ENCODE peak calls at places on chromosomes 7 and 10, in five cellular contexts. One of them, this sample, is unnamed.

GRCh38 chr10:31520982-31521381 is 202.0 kb downstream of the ZEB1 start:
- DNase-seq in endothelial cell: no peak
- DNase-seq in hepatocyte: no peak
- DNase-seq in HFF-Myc: no peak
- DNase-seq in pancreas: no peak
- DNase-seq in this sample: no peak

GRCh38 chr7:18858232-18858631 is 259.2 kb downstream of the TWIST1 start:
- DNase-seq in hepatocyte: no peak
- DNase-seq in endothelial cell: no peak
- DNase-seq in pancreas: no peak
- DNase-seq in HFF-Myc: no peak
- DNase-seq in this sample: no peak

GRCh38 chr10:129646921-129647320 is 179.9 kb downstream of the MGMT start:
- DNase-seq in endothelial cell: no peak
- DNase-seq in hepatocyte: no peak
- DNase-seq in HFF-Myc: no peak
- DNase-seq in pancreas: no peak
- DNase-seq in this sample: no peak

GRCh38 chr7:16062269-16062668 is 359.1 kb downstream of the CRPPA start:
- DNase-seq in hepatocyte: no peak
- DNase-seq in HFF-Myc: peak
- DNase-seq in endothelial cell: no peak
- DNase-seq in pancreas: no peak
- DNase-seq in this sample: peak

GRCh38 chr7:135188298-135188984 is 17.9 kb upstream of the CYREN start:
- DNase-seq in hepatocyte: no peak
- DNase-seq in pancreas: peak
- DNase-seq in endothelial cell: no peak
- DNase-seq in HFF-Myc: no peak
- DNase-seq in this sample: no peak

GRCh38 chr10:1119027-1119426 is 62.8 kb downstream of the WDR37 start:
- DNase-seq in hepatocyte: no peak
- DNase-seq in HFF-Myc: no peak
- DNase-seq in endothelial cell: no peak
- DNase-seq in pancreas: no peak
- DNase-seq in this sample: no peak

GRCh38 chr7:47570649-47571050 is 11.3 kb downstream of the TNS3 start:
- DNase-seq in pancreas: no peak
- DNase-seq in hepatocyte: no peak
- DNase-seq in endothelial cell: no peak
- DNase-seq in HFF-Myc: no peak
- DNase-seq in this sample: no peak

GRCh38 chr7:139034855-139035587 is 821 bp downstream of the ZC3HAV1L start:
- DNase-seq in HFF-Myc: no peak
- DNase-seq in hepatocyte: peak
- DNase-seq in pancreas: no peak
- DNase-seq in endothelial cell: no peak
- DNase-seq in this sample: peak

GRCh38 chr10:120011359-120012132 is 119.0 kb downstream of the SEC23IP start:
- DNase-seq in pancreas: peak
- DNase-seq in hepatocyte: no peak
- DNase-seq in HFF-Myc: no peak
- DNase-seq in endothelial cell: no peak
- DNase-seq in this sample: no peak

GRCh38 chr7:44257618-44258422 is 57.0 kb downstream of the YKT6 start:
- DNase-seq in HFF-Myc: peak
- DNase-seq in endothelial cell: peak
- DNase-seq in pancreas: no peak
- DNase-seq in hepatocyte: peak
- DNase-seq in this sample: peak

GRCh38 chr7:136105191-136105590 is 128.0 kb upstream of the MTPN start:
- DNase-seq in endothelial cell: no peak
- DNase-seq in pancreas: no peak
- DNase-seq in HFF-Myc: no peak
- DNase-seq in hepatocyte: no peak
- DNase-seq in this sample: no peak

GRCh38 chr7:149013876-149014275 is 14.4 kb downstream of the PDIA4 start:
- DNase-seq in hepatocyte: no peak
- DNase-seq in pancreas: no peak
- DNase-seq in endothelial cell: no peak
- DNase-seq in HFF-Myc: no peak
- DNase-seq in this sample: no peak

GRCh38 chr10:127892743-127893142 is at the start of gene CLRN3:
- DNase-seq in HFF-Myc: no peak
- DNase-seq in hepatocyte: peak
- DNase-seq in endothelial cell: no peak
- DNase-seq in pancreas: no peak
- DNase-seq in this sample: no peak

GRCh38 chr10:3803884-3804741 is 19.1 kb upstream of the KLF6 start:
- DNase-seq in pancreas: no peak
- DNase-seq in hepatocyte: no peak
- DNase-seq in HFF-Myc: no peak
- DNase-seq in endothelial cell: no peak
- DNase-seq in this sample: no peak

GRCh38 chr10:111546216-111546615 is 469.4 kb downstream of the ADRA2A start:
- DNase-seq in endothelial cell: no peak
- DNase-seq in hepatocyte: no peak
- DNase-seq in HFF-Myc: no peak
- DNase-seq in pancreas: no peak
- DNase-seq in this sample: no peak

GRCh38 chr10:12984165-12984747 is 17.3 kb downstream of the CCDC3 start:
- DNase-seq in hepatocyte: no peak
- DNase-seq in HFF-Myc: no peak
- DNase-seq in endothelial cell: no peak
- DNase-seq in pancreas: no peak
- DNase-seq in this sample: peak

GRCh38 chr10:12981570-12981969 is 19.9 kb downstream of the CCDC3 start:
- DNase-seq in HFF-Myc: peak
- DNase-seq in pancreas: no peak
- DNase-seq in endothelial cell: no peak
- DNase-seq in hepatocyte: no peak
- DNase-seq in this sample: peak

GRCh38 chr10:12980713-12981306 is 20.7 kb downstream of the CCDC3 start:
- DNase-seq in endothelial cell: no peak
- DNase-seq in hepatocyte: no peak
- DNase-seq in HFF-Myc: no peak
- DNase-seq in pancreas: no peak
- DNase-seq in this sample: no peak

GRCh38 chr10:12980080-12980656 is 21.3 kb downstream of the CCDC3 start:
- DNase-seq in hepatocyte: no peak
- DNase-seq in endothelial cell: no peak
- DNase-seq in pancreas: no peak
- DNase-seq in HFF-Myc: no peak
- DNase-seq in this sample: no peak

DNA sequence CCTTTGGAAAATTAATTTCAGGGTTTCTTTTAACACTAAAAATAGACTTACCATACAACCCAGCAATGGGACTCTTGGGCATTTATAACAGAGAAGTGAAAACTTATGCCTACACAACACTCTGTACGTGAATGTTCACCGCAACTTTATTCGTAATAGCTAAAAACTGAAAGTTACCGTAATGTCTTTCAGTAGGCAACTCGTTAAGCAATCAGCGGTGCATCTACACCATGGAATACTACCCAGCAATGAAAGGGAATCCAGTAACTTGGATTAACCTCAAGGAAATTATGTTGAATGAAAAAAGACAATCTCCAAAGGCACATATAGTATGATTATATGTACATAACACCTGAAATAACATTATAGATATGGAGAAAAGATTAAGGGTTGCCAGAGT is 16.2 kb downstream of the CCDC3 start:
- DNase-seq in pancreas: no peak
- DNase-seq in HFF-Myc: no peak
- DNase-seq in endothelial cell: no peak
- DNase-seq in hepatocyte: no peak
- DNase-seq in this sample: no peak
- TF ChIP-seq CTCF in pancreas: no peak
- TF ChIP-seq CTCF in HFF-Myc: no peak
- TF ChIP-seq CTCF in endothelial cell: no peak
- TF ChIP-seq CTCF in hepatocyte: no peak
- TF ChIP-seq CTCF in this sample: no peak

GRCh38 chr7:105013818-105014724 is at the start of gene KMT2E:
- DNase-seq in HFF-Myc: peak
- DNase-seq in endothelial cell: peak
- DNase-seq in pancreas: peak
- DNase-seq in hepatocyte: peak
- DNase-seq in this sample: peak
- TF ChIP-seq CTCF in HFF-Myc: no peak
- TF ChIP-seq CTCF in endothelial cell: no peak
- TF ChIP-seq CTCF in pancreas: no peak
- TF ChIP-seq CTCF in hepatocyte: no peak
- TF ChIP-seq CTCF in this sample: no peak

GRCh38 chr10:71621263-71621751 is 98.3 kb downstream of the C10orf105 start:
- DNase-seq in endothelial cell: no peak
- DNase-seq in pancreas: no peak
- DNase-seq in hepatocyte: no peak
- DNase-seq in HFF-Myc: no peak
- DNase-seq in this sample: no peak

GRCh38 chr10:71623986-71624291 is 95.6 kb downstream of the C10orf105 start:
- DNase-seq in endothelial cell: no peak
- DNase-seq in pancreas: no peak
- DNase-seq in HFF-Myc: no peak
- DNase-seq in hepatocyte: no peak
- DNase-seq in this sample: no peak

GRCh38 chr10:71621783-71622526 is 97.6 kb downstream of the C10orf105 start:
- DNase-seq in endothelial cell: no peak
- DNase-seq in HFF-Myc: no peak
- DNase-seq in pancreas: no peak
- DNase-seq in hepatocyte: peak
- DNase-seq in this sample: peak

GRCh38 chr10:71622656-71623055 is 96.9 kb downstream of the C10orf105 start:
- DNase-seq in HFF-Myc: no peak
- DNase-seq in endothelial cell: no peak
- DNase-seq in hepatocyte: no peak
- DNase-seq in pancreas: no peak
- DNase-seq in this sample: no peak

DNA sequence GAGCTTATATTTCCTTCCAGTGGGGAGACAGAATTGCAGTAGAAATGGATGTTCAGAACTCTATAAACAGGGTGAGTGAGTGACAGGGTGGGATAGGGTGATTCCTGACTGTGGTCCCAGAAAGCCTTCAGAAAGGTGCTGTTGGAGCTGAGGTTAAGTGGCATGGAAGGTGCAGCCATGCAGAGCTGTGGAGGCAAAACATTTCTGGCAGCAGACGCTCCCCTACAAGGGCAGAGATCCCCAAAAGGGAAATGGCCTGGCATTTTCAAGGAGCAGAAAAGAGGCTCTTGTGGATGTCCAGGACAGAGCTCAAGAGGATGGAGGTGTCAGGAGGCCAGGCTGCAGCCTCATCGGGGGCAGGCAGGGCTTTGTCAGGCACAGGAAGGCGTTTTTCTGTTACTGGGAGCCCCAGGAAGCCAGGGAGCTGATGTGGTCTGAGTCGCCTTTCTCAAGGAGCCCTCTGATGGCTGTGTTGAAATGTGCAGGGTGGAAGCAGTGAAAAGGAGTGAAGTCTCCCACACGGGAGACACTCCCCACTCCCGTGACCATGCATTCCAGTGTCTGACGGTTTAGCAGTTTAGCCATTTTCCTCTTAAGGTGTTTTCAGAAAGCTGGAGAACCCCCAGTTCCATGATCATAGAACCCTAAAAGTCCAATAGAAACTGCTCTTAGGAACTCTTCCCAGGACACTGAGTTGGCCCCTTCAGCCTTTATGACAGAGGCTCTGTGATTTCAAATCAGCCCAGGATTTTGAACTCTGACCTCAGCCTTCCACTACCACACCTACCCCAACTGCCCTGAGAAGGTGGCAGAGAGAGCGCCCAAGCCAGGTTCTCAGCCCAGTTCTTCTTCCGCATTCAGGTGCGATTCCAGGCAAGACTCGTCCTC is 96.2 kb downstream of the C10orf105 start:
- DNase-seq in pancreas: no peak
- DNase-seq in HFF-Myc: no peak
- DNase-seq in endothelial cell: peak
- DNase-seq in hepatocyte: peak
- DNase-seq in this sample: peak
- TF ChIP-seq CTCF in pancreas: no peak
- TF ChIP-seq CTCF in HFF-Myc: peak
- TF ChIP-seq CTCF in endothelial cell: no peak
- TF ChIP-seq CTCF in hepatocyte: peak
- TF ChIP-seq CTCF in this sample: peak

GRCh38 chr7:151677581-151678226 is 158.0 kb upstream of the RHEB start:
- DNase-seq in hepatocyte: no peak
- DNase-seq in endothelial cell: no peak
- DNase-seq in pancreas: peak
- DNase-seq in HFF-Myc: no peak
- DNase-seq in this sample: no peak

GRCh38 chr7:151679868-151680534 is 160.3 kb upstream of the RHEB start:
- DNase-seq in pancreas: no peak
- DNase-seq in HFF-Myc: no peak
- DNase-seq in endothelial cell: no peak
- DNase-seq in hepatocyte: no peak
- DNase-seq in this sample: no peak

GRCh38 chr7:151680810-151681209 is 161.1 kb upstream of the RHEB start:
- DNase-seq in HFF-Myc: no peak
- DNase-seq in pancreas: peak
- DNase-seq in endothelial cell: no peak
- DNase-seq in hepatocyte: no peak
- DNase-seq in this sample: no peak

GRCh38 chr7:151678227-151678604 is 158.5 kb upstream of the RHEB start:
- DNase-seq in endothelial cell: no peak
- DNase-seq in hepatocyte: no peak
- DNase-seq in HFF-Myc: no peak
- DNase-seq in pancreas: peak
- DNase-seq in this sample: no peak

DNA sequence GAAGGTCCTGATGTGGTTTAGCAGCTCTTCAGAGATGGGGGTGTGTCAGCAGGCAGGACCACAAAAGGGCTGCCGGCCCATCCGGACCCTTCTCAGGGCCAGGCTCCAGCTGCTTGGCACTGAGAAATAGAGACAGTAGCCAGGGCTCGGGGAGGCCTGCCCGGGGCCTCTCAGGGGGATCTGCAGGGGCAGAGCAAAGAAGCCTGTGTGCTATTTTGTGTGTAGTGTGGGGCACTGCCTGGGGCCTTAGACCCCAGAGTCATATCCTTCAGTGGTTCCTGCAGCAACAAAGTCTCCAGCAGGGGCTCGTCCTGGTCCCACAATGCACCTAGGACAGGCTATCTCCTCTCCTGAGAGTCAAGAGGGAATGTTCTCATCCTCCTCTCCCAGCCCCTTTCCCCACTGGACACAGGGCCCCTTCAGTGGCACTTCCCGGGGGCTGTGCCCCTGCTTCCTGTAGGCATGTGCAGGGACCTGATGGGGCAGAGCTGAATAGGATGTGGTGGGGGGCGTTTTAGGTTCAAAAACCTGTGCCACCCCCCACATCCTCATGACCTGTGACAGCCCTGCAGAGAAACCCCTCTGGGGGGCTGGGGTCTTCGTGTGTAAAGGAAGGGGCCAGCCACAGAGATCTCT is 159.5 kb upstream of the RHEB start:
- DNase-seq in hepatocyte: no peak
- DNase-seq in pancreas: peak
- DNase-seq in endothelial cell: no peak
- DNase-seq in HFF-Myc: no peak
- DNase-seq in this sample: no peak
- TF ChIP-seq CTCF in hepatocyte: no peak
- TF ChIP-seq CTCF in pancreas: no peak
- TF ChIP-seq CTCF in endothelial cell: no peak
- TF ChIP-seq CTCF in HFF-Myc: no peak
- TF ChIP-seq CTCF in this sample: no peak

GRCh38 chr7:24346129-24346528 is 62.1 kb downstream of the NPY start:
- DNase-seq in HFF-Myc: no peak
- DNase-seq in hepatocyte: no peak
- DNase-seq in endothelial cell: no peak
- DNase-seq in pancreas: no peak
- DNase-seq in this sample: peak
- TF ChIP-seq CTCF in HFF-Myc: no peak
- TF ChIP-seq CTCF in hepatocyte: no peak
- TF ChIP-seq CTCF in endothelial cell: no peak
- TF ChIP-seq CTCF in pancreas: no peak
- TF ChIP-seq CTCF in this sample: no peak

This sample was measured in PC-3.